ENCODE peak calls at places on chromosomes 11 and 22, in ten cellular contexts. K is dorsolateral prefrontal cortex; Z is fibroblast of mammary gland; G is NCI-H524 treated with DMSO at 0.1 percent for 48 hours; I is hepatic stellate cell; R is CMK; N is naive thymus-derived CD4-positive, alpha-beta T cell; U is NCI-H82; D is stimulated activated CD8-positive, alpha-beta memory T cell treated with anti-CD3 and anti-CD28 coated beads, Interleukin-2, amount 100 ng/mL, for 48 hours; A is GOT3. T is an unnamed sample.

GRCh38 chr11:8032576-8033311 is 45.6 kb downstream of the EIF3F start:
- DNase-seq in N (no peak), R (no peak), A (no peak), I (no peak), Z (no peak), U (no peak), K (no peak), G (no peak), D (no peak), T (no peak)

GRCh38 chr11:85848556-85848955 is 6.6 kb upstream of the CCDC83 start:
- DNase-seq in R (no peak), I (no peak), A (no peak), Z (no peak), D (no peak), K (no peak), G (no peak), N (no peak), U (no peak), T (no peak)

GRCh38 chr11:125211191-125211953 is 46.8 kb downstream of the PKNOX2 start:
- DNase-seq in K (no peak), N (no peak), I (peak; percentile 40), A (no peak), G (no peak), U (no peak), R (no peak), D (no peak), Z (no peak), T (no peak)

GRCh38 chr11:67365756-67366384 is 7.5 kb downstream of the CLCF1 start:
- DNase-seq in N (no peak), R (no peak), D (no peak), G (no peak), I (no peak), U (no peak), A (no peak), Z (no peak), K (no peak), T (no peak)

GRCh38 chr11:64340671-64341335 is 799 bp downstream of the CCDC88B start:
- DNase-seq in I (no peak), K (no peak), U (peak; percentile 52), G (no peak), D (peak; percentile 85), N (peak; percentile 53), R (peak; percentile 78), Z (no peak), A (no peak), T (no peak)

GRCh38 chr11:14542384-14542783 is 22.2 kb upstream of the PSMA1 start:
- DNase-seq in U (no peak), Z (no peak), G (no peak), R (no peak), I (no peak), K (no peak), N (no peak), D (no peak), A (no peak), T (no peak)

GRCh38 chr22:41963453-41964105 is 5.7 kb upstream of the SEPTIN3 start:
- DNase-seq in A (no peak), D (no peak), Z (peak; percentile 30), K (no peak), U (peak; percentile 50), R (no peak), I (no peak), G (no peak), N (no peak), T (no peak)

GRCh38 chr11:70601861-70602575 is 203.7 kb downstream of the CTTN start:
- DNase-seq in Z (no peak), I (no peak), G (no peak), R (no peak), U (no peak), A (no peak), D (no peak), K (no peak), N (no peak), T (no peak)

GRCh38 chr11:119990306-119991021 is 147.4 kb downstream of the TRIM29 start:
- DNase-seq in N (no peak), A (no peak), U (no peak), G (no peak), D (no peak), R (no peak), I (no peak), Z (peak; percentile 62), K (peak; percentile 93), T (no peak)

GRCh38 chr11:33721291-33721840 is 14.9 kb downstream of the CD59 start:
- DNase-seq in Z (peak; percentile 68), D (no peak), N (no peak), I (no peak), A (no peak), G (no peak), U (peak; percentile 14), R (no peak), K (no peak), T (peak; percentile 26)

GRCh38 chr11:67384851-67385366 is 6.9 kb upstream of the RAD9A start:
- DNase-seq in R (no peak), N (no peak), I (no peak), U (no peak), K (no peak), Z (peak; percentile 54), D (no peak), G (no peak), A (no peak), T (no peak)

GRCh38 chr11:60699282-60699681 is at the start of gene MS4A8:
- DNase-seq in A (no peak), U (no peak), I (no peak), G (no peak), N (no peak), K (no peak), D (no peak), R (no peak), Z (no peak), T (no peak)

T was measured in DMS 273 treated with DMSO at 0.1 percent for 48 hours.